ENCODE peak calls at places on chromosomes 13 and 19, in four cellular contexts. Q is GM23338, G is ovary, D is neuronal stem cell. H is an unnamed sample.

GRCh38 chr13:92807343-92807742 is 419.3 kb upstream of the GPC6 start:
- DNase-seq in D (no peak), Q (no peak), G (no peak), H (no peak)

GRCh38 chr19:53868091-53868891 is 608 bp downstream of the MYADM start:
- DNase-seq in Q (peak), G (peak), D (no peak), H (peak)

GRCh38 chr13:81048026-81048461 is 707.1 kb upstream of the SPRY2 start:
- DNase-seq in Q (no peak), D (no peak), G (no peak), H (no peak)

GRCh38 chr13:113323869-113324268 is 26.8 kb downstream of the LAMP1 start:
- DNase-seq in D (no peak), Q (no peak), G (no peak), H (no peak)

GRCh38 chr13:112092453-112092852 is 25.5 kb downstream of the SOX1 start:
- DNase-seq in D (no peak), Q (no peak), G (no peak), H (no peak)

GRCh38 chr19:37172368-37173366 is at the start of gene ZNF585A:
- DNase-seq in D (peak), Q (peak), G (peak), H (peak)

GRCh38 chr13:23386533-23386932 is 47.0 kb downstream of the SACS start:
- DNase-seq in Q (no peak), G (no peak), D (no peak), H (no peak)

GRCh38 chr13:78603240-78603947 is at the start of gene POU4F1:
- DNase-seq in Q (peak), D (peak), G (no peak), H (peak)

GRCh38 chr13:100694722-100695644 is 20.4 kb upstream of the TMTC4 start:
- DNase-seq in Q (peak), D (peak), G (no peak), H (no peak)

DNA sequence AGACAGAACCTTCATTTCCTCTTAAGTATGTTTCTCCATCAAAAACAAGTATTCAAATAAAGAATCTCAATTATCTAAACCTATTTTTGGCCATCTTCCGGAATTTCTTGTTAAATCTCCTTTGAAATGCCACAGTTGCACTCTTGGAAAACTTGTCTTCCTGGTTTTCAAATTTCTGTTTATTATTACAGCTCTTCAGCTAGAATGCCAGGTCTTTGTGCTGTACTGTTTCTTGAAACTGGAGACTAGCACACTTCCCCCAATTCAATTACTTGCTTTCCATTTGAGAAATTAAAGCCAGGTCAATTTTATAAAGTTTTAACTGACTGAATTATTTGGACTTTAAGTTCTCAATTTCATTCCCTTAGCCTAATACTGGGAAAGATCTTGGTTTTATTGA is 10.2 kb downstream of the KCNRG start:
- DNase-seq in Q (no peak), G (no peak), D (no peak), H (no peak)
- H3K27ac ChIP-seq in Q (no peak), G (no peak), D (no peak), H (no peak)

GRCh38 chr13:75052616-75053015 is 429.4 kb downstream of the TBC1D4 start:
- DNase-seq in Q (no peak), G (no peak), D (no peak), H (no peak)

GRCh38 chr13:75050419-75051066 is 431.4 kb downstream of the TBC1D4 start:
- DNase-seq in Q (no peak), G (no peak), D (no peak), H (no peak)

GRCh38 chr13:75055296-75055695 is 426.7 kb downstream of the TBC1D4 start:
- DNase-seq in G (no peak), Q (no peak), D (no peak), H (no peak)

DNA sequence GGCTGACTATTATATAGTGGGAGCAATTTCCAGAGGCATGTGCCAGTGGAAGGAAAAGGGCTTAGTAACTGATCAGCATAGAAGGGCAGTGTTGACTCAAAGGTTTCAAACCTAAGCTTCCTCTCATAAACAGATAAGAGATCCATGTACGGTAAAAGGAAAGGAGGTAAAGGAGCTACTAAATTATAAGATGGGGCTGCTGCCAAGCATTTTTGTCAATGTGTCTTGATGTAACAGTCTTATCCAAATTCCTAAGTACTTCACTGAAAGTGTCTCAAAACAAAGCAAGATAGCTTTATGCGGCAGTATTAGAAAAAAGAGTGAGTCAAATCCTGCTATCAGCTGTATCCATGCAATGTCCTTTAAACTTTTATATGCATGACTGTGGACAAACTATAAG is 432.0 kb downstream of the TBC1D4 start:
- DNase-seq in Q (no peak), D (no peak), G (no peak), H (no peak)
- H3K27ac ChIP-seq in Q (no peak), D (no peak), G (no peak), H (no peak)

GRCh38 chr19:55621673-55622231 is 2.6 kb downstream of the ZNF784 start:
- DNase-seq in D (no peak), Q (no peak), G (peak), H (no peak)
- H3K27ac ChIP-seq in D (no peak), Q (no peak), G (no peak), H (no peak)

GRCh38 chr19:16366433-16367268 is 42.0 kb downstream of the KLF2 start:
- DNase-seq in Q (peak), D (no peak), G (no peak), H (no peak)
- H3K27ac ChIP-seq in Q (peak), D (no peak), G (no peak), H (peak)

GRCh38 chr13:44350775-44351504 is 22.7 kb upstream of the SERP2 start:
- DNase-seq in Q (peak), D (no peak), G (no peak), H (no peak)

GRCh38 chr13:44352202-44352601 is 21.4 kb upstream of the SERP2 start:
- DNase-seq in Q (no peak), G (no peak), D (no peak), H (no peak)

GRCh38 chr13:44351505-44351854 is 22.1 kb upstream of the SERP2 start:
- DNase-seq in G (no peak), Q (no peak), D (no peak), H (no peak)

GRCh38 chr13:44354322-44354721 is 19.3 kb upstream of the SERP2 start:
- DNase-seq in D (no peak), Q (no peak), G (no peak), H (no peak)

DNA sequence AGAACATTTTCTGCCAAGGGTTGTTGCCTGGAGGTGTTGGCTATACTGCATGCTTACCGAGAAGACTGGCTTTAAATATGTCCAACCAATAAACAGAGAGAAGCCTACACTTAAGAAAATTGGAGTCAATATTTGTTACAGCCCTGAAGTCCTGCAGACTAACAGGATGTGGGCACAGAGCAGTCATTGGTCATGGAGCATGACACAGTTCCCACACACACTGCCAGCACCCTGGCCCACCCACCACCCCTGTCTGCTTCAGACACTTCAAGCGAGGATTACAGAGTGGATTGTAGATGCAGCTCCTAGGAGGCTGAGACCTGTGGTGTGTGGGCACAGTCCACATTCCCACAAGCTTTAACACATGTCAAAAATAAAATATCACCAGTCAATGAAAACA is 21.0 kb upstream of the SERP2 start:
- DNase-seq in D (no peak), G (no peak), Q (no peak), H (no peak)
- H3K27ac ChIP-seq in D (no peak), G (no peak), Q (no peak), H (no peak)

GRCh38 chr19:2977001-2977685 is at the start of gene TLE6:
- DNase-seq in Q (peak), D (peak), G (peak), H (peak)

GRCh38 chr19:2978467-2978767 is 1.1 kb downstream of the TLE6 start:
- DNase-seq in G (no peak), D (no peak), Q (no peak), H (no peak)

GRCh38 chr19:2974342-2974932 is 2.9 kb upstream of the TLE6 start:
- DNase-seq in Q (no peak), D (no peak), G (peak), H (peak)

GRCh38 chr19:2977686-2978466 is 512 bp downstream of the TLE6 start:
- DNase-seq in G (no peak), D (no peak), Q (no peak), H (no peak)

DNA sequence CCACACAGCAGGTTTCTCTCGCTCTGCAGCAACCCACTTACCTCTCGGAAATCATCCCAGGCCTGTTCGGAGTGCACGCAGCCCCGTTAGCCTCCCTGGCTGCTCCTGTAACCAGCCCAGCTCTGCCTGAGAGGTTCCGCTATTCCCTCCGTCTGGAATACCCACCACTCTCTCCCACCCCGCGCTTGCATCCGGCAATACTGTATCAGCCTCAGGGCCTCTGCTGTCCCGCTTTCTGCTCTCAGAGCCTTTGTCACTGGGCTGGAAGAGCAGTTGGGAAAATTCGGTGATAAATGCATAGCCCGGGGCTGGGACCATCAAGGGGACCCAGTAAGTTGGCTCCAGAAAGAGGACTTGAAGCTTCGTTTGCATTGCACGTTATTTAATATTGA is 759 bp upstream of the TLE6 start:
- DNase-seq in Q (peak), D (no peak), G (no peak), H (no peak)
- H3K27ac ChIP-seq in Q (no peak), D (no peak), G (no peak), H (no peak)

DNA sequence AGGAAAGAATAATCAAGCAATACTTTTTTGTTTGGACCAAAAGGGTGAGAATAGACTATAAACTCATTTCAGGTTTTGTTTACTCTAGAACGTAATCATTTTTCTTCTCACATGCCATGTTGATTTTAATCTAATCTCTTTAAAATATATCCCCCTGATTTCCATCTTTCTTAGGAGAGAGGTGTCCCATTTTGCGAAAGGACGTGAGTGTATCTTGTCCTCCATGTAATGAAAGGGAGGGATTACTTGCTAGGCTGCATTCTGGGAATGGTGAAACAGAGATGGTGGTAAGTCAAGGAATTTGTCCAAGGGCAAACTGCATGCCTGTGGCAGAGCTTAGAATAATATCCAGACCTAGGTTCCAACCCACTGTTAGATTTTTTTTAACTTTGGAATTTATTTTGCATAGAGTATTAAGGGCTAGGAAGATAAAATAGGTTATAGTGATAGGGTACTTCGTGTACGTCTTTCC is 1.8 kb upstream of the ANKRD10 start:
- DNase-seq in G (no peak), Q (no peak), D (no peak), H (no peak)
- H3K27ac ChIP-seq in G (no peak), Q (no peak), D (no peak), H (no peak)